ENCODE peak calls at places on chromosomes 1 and 21, in seven cellular contexts. G is NCI-H2081; S is mesothelial cell of epicardium; W is naive thymus-derived CD4-positive, alpha-beta T cell; T is hippocampal formation; U is fibroblast of the conjunctiva; Q is stimulated activated CD4-positive, alpha-beta T cell treated with anti-CD3 and anti-CD28 coated beads, Interleukin-4, amount 100 ng/mL, for 48 hours. B is an unnamed sample.

GRCh38 chr1:168105846-168106245 is 30.9 kb downstream of the GPR161 start:
- DNase-seq in S (no peak), Q (no peak), U (no peak), T (no peak), W (no peak), G (no peak), B (no peak)

GRCh38 chr1:53475661-53476060 is 16.5 kb downstream of the DMRTB1 start:
- DNase-seq in Q (no peak), U (no peak), G (no peak), S (no peak), T (no peak), W (no peak), B (no peak)

GRCh38 chr1:86419277-86419903 is 4.6 kb upstream of the CLCA2 start:
- DNase-seq in Q (peak), S (no peak), G (peak), W (peak), T (peak), U (no peak), B (no peak)

GRCh38 chr21:44735821-44736220 is 24.4 kb upstream of the TSPEAR start:
- DNase-seq in Q (no peak), T (no peak), W (no peak), U (no peak), S (no peak), G (no peak), B (no peak)

GRCh38 chr21:35565204-35565611 is 495.1 kb downstream of the SETD4 start:
- DNase-seq in U (no peak), Q (no peak), T (no peak), W (no peak), S (no peak), G (no peak), B (no peak)

GRCh38 chr1:13517193-13517812 is 3.5 kb upstream of the LRRC38 start:
- DNase-seq in Q (no peak), U (no peak), W (no peak), G (no peak), T (no peak), S (no peak), B (no peak)

GRCh38 chr1:156943756-156944155 is 23.3 kb downstream of the LRRC71 start:
- DNase-seq in S (no peak), T (no peak), U (no peak), G (no peak), W (no peak), Q (no peak), B (no peak)

GRCh38 chr1:113887392-113887767 is at the start of gene BCL2L15:
- DNase-seq in T (no peak), S (no peak), G (no peak), U (no peak), Q (no peak), W (no peak), B (no peak)

GRCh38 chr1:203516906-203517305 is 23.0 kb downstream of the OPTC start:
- DNase-seq in S (no peak), G (peak), T (no peak), W (no peak), U (no peak), Q (no peak), B (no peak)

GRCh38 chr1:198780376-198780775 is 141.5 kb downstream of the PTPRC start:
- DNase-seq in T (no peak), U (no peak), W (no peak), Q (no peak), S (no peak), G (no peak), B (no peak)

GRCh38 chr1:66809736-66810326 is 8.8 kb upstream of the INSL5 start:
- DNase-seq in G (peak), S (no peak), Q (no peak), T (no peak), U (peak), W (no peak), B (no peak)

GRCh38 chr1:3344395-3344794 is 110.1 kb upstream of the ARHGEF16 start:
- DNase-seq in S (no peak), G (no peak), Q (no peak), U (no peak), T (no peak), W (no peak), B (no peak)

GRCh38 chr1:14142397-14143095 is 442.6 kb downstream of the PRDM2 start:
- DNase-seq in U (no peak), Q (no peak), W (no peak), G (no peak), S (no peak), T (peak), B (no peak)

GRCh38 chr1:96519851-96520281 is 201.7 kb upstream of the PTBP2 start:
- DNase-seq in G (no peak), S (no peak), U (no peak), Q (no peak), W (no peak), T (no peak), B (no peak)

GRCh38 chr1:18634276-18634675 is 3.6 kb downstream of the PAX7 start:
- DNase-seq in Q (no peak), G (no peak), T (no peak), W (no peak), S (no peak), U (no peak), B (no peak)

B was measured in dorsolateral prefrontal cortex.